ENCODE peak calls at places on chromosomes 1 and 21, in four cellular contexts. P, U, C and J are unnamed samples.

GRCh38 chr1:111989531-111990025 is at the start of gene KCND3:
- DNase-seq in P (peak; percentile 18), U (no peak), C (no peak), J (peak; percentile 18)

GRCh38 chr21:21715286-21715969 is 717.2 kb downstream of the NCAM2 start:
- DNase-seq in P (no peak), U (no peak), C (no peak), J (no peak)

GRCh38 chr1:175319112-175319911 is 126.7 kb upstream of the KIAA0040 start:
- DNase-seq in P (peak; percentile 74), U (peak; percentile 47), C (peak; percentile 63), J (peak; percentile 51)

GRCh38 chr1:170067253-170067819 is 7.2 kb downstream of the KIFAP3 start:
- DNase-seq in C (no peak), U (no peak), P (no peak), J (no peak)

GRCh38 chr1:233360525-233361094 is 33.1 kb downstream of the MAP3K21 start:
- DNase-seq in P (no peak), C (no peak), U (no peak), J (no peak)

GRCh38 chr1:44454704-44455103 is 49.6 kb downstream of the RNF220 start:
- DNase-seq in U (no peak), C (no peak), P (no peak), J (no peak)

GRCh38 chr1:17276568-17276967 is 27.7 kb downstream of the PADI3 start:
- DNase-seq in U (no peak), P (no peak), C (peak; percentile 78), J (peak; percentile 89)

GRCh38 chr1:55310517-55310927 is 95.4 kb upstream of the USP24 start:
- DNase-seq in P (no peak), U (no peak), C (peak; percentile 97), J (peak; percentile 95)

GRCh38 chr1:166457700-166458099 is 290.9 kb upstream of the FAM78B start:
- DNase-seq in P (no peak), U (no peak), C (no peak), J (no peak)

GRCh38 chr1:22689505-22689904 is 21.1 kb upstream of the EPHB2 start:
- DNase-seq in P (peak; percentile 31), U (no peak), C (peak; percentile 55), J (peak; percentile 71)

GRCh38 chr1:101044749-101045148 is 19.2 kb upstream of the DPH5 start:
- DNase-seq in C (no peak), P (no peak), U (no peak), J (peak; percentile 14)